ENCODE peak calls at places on chromosomes 5 and 9, in ten cellular contexts. A, X, I, F, K, T, D, G, P and U are unnamed samples.

GRCh38 chr5:169914766-169915165 is 65.5 kb downstream of the INSYN2B start:
- DNase-seq in G (no peak), D (peak), A (peak), I (no peak), K (no peak), T (no peak), F (no peak), P (peak), X (peak), U (peak)

GRCh38 chr5:3657364-3658003 is 61.9 kb downstream of the IRX1 start:
- DNase-seq in A (no peak), D (no peak), F (no peak), T (no peak), P (no peak), G (no peak), X (no peak), I (no peak), K (no peak), U (no peak)

GRCh38 chr5:79795764-79796398 is 106.2 kb downstream of the CMYA5 start:
- DNase-seq in K (no peak), T (no peak), P (no peak), A (no peak), I (no peak), D (no peak), X (no peak), G (no peak), F (no peak), U (peak)

GRCh38 chr5:109407913-109408312 is 1.9 kb downstream of the PJA2 start:
- DNase-seq in T (no peak), D (no peak), A (no peak), I (no peak), X (no peak), K (no peak), P (no peak), G (no peak), F (no peak), U (no peak)

GRCh38 chr5:35159370-35159742 is 70.9 kb downstream of the PRLR start:
- DNase-seq in K (no peak), T (no peak), D (no peak), F (no peak), A (no peak), P (no peak), X (no peak), G (no peak), I (no peak), U (no peak)

GRCh38 chr9:33320568-33321261 is 30.4 kb downstream of the NFX1 start:
- DNase-seq in X (no peak), G (no peak), D (peak), I (no peak), F (no peak), K (no peak), A (no peak), P (no peak), T (no peak), U (peak)

GRCh38 chr9:86801246-86801645 is 146.1 kb downstream of the GAS1 start:
- DNase-seq in I (no peak), P (no peak), K (no peak), G (no peak), X (no peak), A (no peak), F (no peak), T (no peak), D (peak), U (peak)

GRCh38 chr5:114185274-114185673 is 176.6 kb upstream of the KCNN2 start:
- DNase-seq in F (no peak), T (no peak), A (no peak), D (no peak), K (no peak), I (no peak), X (no peak), P (no peak), G (no peak), U (peak)

GRCh38 chr9:101463397-101463796 is 27.8 kb upstream of the ALDOB start:
- DNase-seq in I (no peak), A (no peak), F (no peak), D (no peak), X (no peak), G (no peak), T (no peak), P (no peak), K (no peak), U (peak)

GRCh38 chr9:132585954-132586829 is 3.8 kb downstream of the BARHL1 start:
- DNase-seq in G (no peak), A (no peak), K (no peak), D (no peak), X (no peak), T (no peak), P (no peak), F (no peak), I (no peak), U (no peak)

GRCh38 chr5:149498724-149499336 is 52.4 kb downstream of the CSNK1A1 start:
- DNase-seq in T (no peak), D (no peak), P (no peak), F (no peak), I (no peak), X (no peak), K (no peak), A (no peak), G (no peak), U (no peak)

GRCh38 chr9:81559741-81560140 is 129.6 kb downstream of the TLE1 start:
- DNase-seq in G (no peak), F (no peak), A (no peak), T (no peak), P (no peak), D (peak), K (no peak), X (no peak), I (no peak), U (peak)

GRCh38 chr5:111748304-111748763 is 8.7 kb downstream of the NREP start:
- DNase-seq in F (no peak), K (no peak), I (no peak), X (no peak), G (no peak), T (no peak), P (no peak), D (peak), A (no peak), U (peak)

GRCh38 chr5:73899055-73899454 is 273.1 kb downstream of the ARHGEF28 start:
- DNase-seq in K (peak), D (no peak), X (no peak), I (no peak), F (no peak), P (no peak), A (no peak), T (no peak), G (no peak), U (no peak)

GRCh38 chr5:165135551-165135950 is 1630.1 kb downstream of the MAT2B start:
- DNase-seq in T (no peak), K (no peak), G (no peak), A (no peak), F (no peak), X (no peak), I (no peak), D (no peak), P (no peak), U (no peak)

GRCh38 chr9:124298646-124299235 is 41.0 kb downstream of the NEK6 start:
- DNase-seq in T (no peak), F (no peak), I (no peak), A (no peak), G (no peak), X (no peak), P (no peak), D (no peak), K (no peak), U (no peak)

GRCh38 chr9:96654450-96655197 is 493 bp downstream of the PRXL2C start:
- DNase-seq in F (peak), D (peak), I (peak), A (peak), T (peak), K (peak), X (peak), P (peak), G (no peak), U (peak)

GRCh38 chr9:26723486-26723885 is 169.1 kb downstream of the CAAP1 start:
- DNase-seq in G (no peak), D (no peak), A (peak), T (no peak), P (peak), F (no peak), K (peak), I (no peak), X (peak), U (peak)